ENCODE peak calls at places on chromosomes 7 and 10, in eight cellular contexts. I is NCI-H1417 treated with DMSO at 0.1 percent for 48 hours; R is A549; Q is kidney glomerular epithelial cell; T is hypothalamus; U is stimulated activated CD8-positive, alpha-beta memory T cell treated with anti-CD3 and anti-CD28 coated beads, Interleukin-12 subunit alpha, Interleukin-12 subunit beta, amount 100 ng/mL, for 4 hours; O is hepatocyte; B is sciatic nerve. J is an unnamed sample.
A peak's percentile ranks its signal among the peaks of the same experiment; 100 is the strongest.

GRCh38 chr10:124993345-124993708 is 51.4 kb downstream of the ZRANB1 start:
- DNase-seq in I (no peak), R (no peak), B (no peak), O (no peak), U (no peak), T (no peak), Q (no peak), J (no peak)

GRCh38 chr10:62650411-62650810 is 154.1 kb upstream of the ADO start:
- DNase-seq in U (no peak), R (no peak), O (no peak), B (no peak), Q (no peak), T (no peak), I (no peak), J (no peak)

GRCh38 chr7:137656850-137657232 is 189.9 kb downstream of the DGKI start:
- DNase-seq in O (no peak), Q (no peak), B (no peak), T (no peak), U (no peak), R (no peak), I (no peak), J (no peak)

GRCh38 chr10:86344281-86344680 is 22.3 kb downstream of the GRID1 start:
- DNase-seq in I (no peak), Q (no peak), B (peak; percentile 21), T (no peak), R (no peak), O (no peak), U (no peak), J (no peak)

GRCh38 chr10:131698986-131699385 is 201.8 kb upstream of the PPP2R2D start:
- DNase-seq in O (no peak), R (no peak), B (peak; percentile 3), I (no peak), T (no peak), U (no peak), Q (no peak), J (no peak)

GRCh38 chr7:92260248-92260781 is 14.5 kb downstream of the ANKIB1 start:
- DNase-seq in I (no peak), T (no peak), O (no peak), U (no peak), Q (no peak), B (no peak), R (peak; percentile 7), J (no peak)

GRCh38 chr7:89335490-89335889 is 540.0 kb upstream of the TEX47 start:
- DNase-seq in B (no peak), T (no peak), Q (no peak), R (no peak), O (no peak), U (no peak), I (no peak), J (no peak)

GRCh38 chr7:88758355-88759215 is 915 bp upstream of the ZNF804B start:
- DNase-seq in I (no peak), U (no peak), T (peak; percentile 37), R (no peak), Q (no peak), B (peak; percentile 59), O (peak; percentile 49), J (peak; percentile 15)

GRCh38 chr7:134660961-134661376 is 14.3 kb downstream of the BPGM start:
- DNase-seq in R (no peak), I (no peak), Q (peak; percentile 65), T (no peak), U (no peak), B (no peak), O (no peak), J (no peak)

GRCh38 chr7:155731375-155731774 is 80.9 kb downstream of the SHH start:
- DNase-seq in T (no peak), B (no peak), I (no peak), Q (no peak), R (peak; percentile 46), U (no peak), O (peak; percentile 24), J (no peak)

GRCh38 chr7:28758186-28758585 is 199.9 kb downstream of the TRIL start:
- DNase-seq in B (no peak), Q (no peak), T (no peak), O (no peak), I (no peak), U (no peak), R (no peak), J (no peak)

J was measured in Caki2.